ENCODE peak calls at places on chromosomes 5 and 9, in six cellular contexts. P, R, W, N, C and I are unnamed samples.

GRCh38 chr5:154873791-154874331 is 15.4 kb downstream of the CNOT8 start:
- DNase-seq in R (no peak), C (no peak), P (no peak), N (no peak), W (no peak), I (no peak)

GRCh38 chr5:3092211-3092610 is 340.7 kb upstream of the IRX2 start:
- DNase-seq in W (no peak), C (no peak), R (no peak), P (no peak), N (no peak), I (no peak)

GRCh38 chr5:151054713-151055112 is 26.1 kb downstream of the TNIP1 start:
- DNase-seq in P (no peak), R (no peak), C (no peak), W (no peak), N (no peak), I (no peak)

GRCh38 chr5:147887026-147887627 is 8.6 kb downstream of the SCGB3A2 start:
- DNase-seq in R (no peak), C (no peak), P (peak), W (peak), N (peak), I (no peak)

GRCh38 chr9:70110194-70111041 is 66.8 kb downstream of the MAMDC2 start:
- DNase-seq in P (no peak), R (no peak), W (peak), C (no peak), N (peak), I (no peak)

GRCh38 chr9:121972501-121972981 is 120.6 kb downstream of the TTLL11 start:
- DNase-seq in C (peak), R (no peak), P (peak), W (peak), N (no peak), I (peak)

GRCh38 chr9:131587331-131587730 is 42.0 kb downstream of the PRRT1B start:
- DNase-seq in C (no peak), N (no peak), P (no peak), R (no peak), W (no peak), I (no peak)

GRCh38 chr5:76402880-76403712 is at the start of gene IQGAP2:
- DNase-seq in P (peak), C (peak), N (peak), W (peak), R (no peak), I (peak)

GRCh38 chr5:2750758-2751464 is 566 bp downstream of the IRX2 start:
- DNase-seq in R (no peak), C (no peak), P (peak), N (peak), W (no peak), I (no peak)

GRCh38 chr5:162703914-162704313 is 636.3 kb downstream of the GABRG2 start:
- DNase-seq in P (no peak), W (no peak), N (no peak), C (no peak), R (no peak), I (no peak)

GRCh38 chr5:169121631-169122420 is 179.1 kb downstream of the SLIT3 start:
- DNase-seq in P (no peak), R (no peak), W (no peak), C (no peak), N (no peak), I (no peak)

GRCh38 chr9:83006378-83006777 is 56.6 kb downstream of the RASEF start:
- DNase-seq in P (no peak), N (no peak), W (no peak), R (no peak), C (no peak), I (no peak)

GRCh38 chr5:180138214-180138975 is 66.8 kb upstream of the RNF130 start:
- DNase-seq in C (no peak), W (no peak), R (no peak), N (peak), P (no peak), I (no peak)

GRCh38 chr5:44536650-44537260 is 147.5 kb upstream of the FGF10 start:
- DNase-seq in C (peak), R (no peak), P (peak), N (peak), W (peak), I (no peak)

GRCh38 chr5:176675676-176676360 is 28.5 kb downstream of the TSPAN17 start:
- DNase-seq in R (no peak), C (no peak), N (peak), P (peak), W (no peak), I (no peak)

GRCh38 chr5:132477784-132478497 is 12.6 kb downstream of the IRF1 start:
- DNase-seq in W (no peak), R (no peak), C (no peak), N (no peak), P (no peak), I (no peak)

GRCh38 chr5:2575292-2575691 is 176.2 kb downstream of the IRX2 start:
- DNase-seq in C (no peak), P (no peak), N (no peak), R (no peak), W (no peak), I (no peak)

GRCh38 chr9:7185612-7186011 is 427.8 kb downstream of the KDM4C start:
- DNase-seq in N (no peak), C (no peak), P (peak), W (peak), R (no peak), I (no peak)

GRCh38 chr9:72232778-72233177 is 83.5 kb downstream of the GDA start:
- DNase-seq in C (no peak), P (no peak), R (no peak), N (no peak), W (no peak), I (no peak)

GRCh38 chr9:121861501-121862180 is 210.2 kb downstream of the DAB2IP start:
- DNase-seq in P (peak), C (peak), N (peak), W (no peak), R (no peak), I (peak)

GRCh38 chr9:126805546-126806262 is 864 bp downstream of the ZBTB43 start:
- DNase-seq in C (peak), P (peak), N (peak), R (no peak), W (peak), I (no peak)

GRCh38 chr5:168430303-168430702 is 56.0 kb upstream of the RARS1 start:
- DNase-seq in P (no peak), R (no peak), C (no peak), N (no peak), W (no peak), I (no peak)